ENCODE peak calls at places on chromosomes 13 and 19, in six cellular contexts. Q is right lobe of liver, B is RWPE1, O is hepatocyte, N is Panc1, C is upper lobe of right lung. U is an unnamed sample.

GRCh38 chr19:15276620-15277019 is 44.4 kb upstream of the EPHX3 start:
- DNase-seq in Q (no peak), B (peak; percentile 88), O (no peak), N (no peak), C (no peak), U (no peak)

GRCh38 chr19:4369888-4370260 is 26.5 kb downstream of the MPND start:
- DNase-seq in Q (no peak), B (peak; percentile 43), O (no peak), N (no peak), C (peak; percentile 83), U (peak; percentile 72)

GRCh38 chr13:108306768-108307332 is 37.3 kb downstream of the TNFSF13B start:
- DNase-seq in Q (no peak), B (no peak), O (no peak), N (no peak), C (no peak), U (no peak)

GRCh38 chr19:17888260-17888659 is 16.5 kb downstream of the SLC5A5 start:
- DNase-seq in Q (no peak), B (no peak), O (no peak), N (no peak), C (no peak), U (no peak)

GRCh38 chr19:1292419-1293151 is 6.9 kb downstream of the EFNA2 start:
- DNase-seq in Q (no peak), B (no peak), O (no peak), N (no peak), C (no peak), U (no peak)

GRCh38 chr19:31054430-31054829 is 294.8 kb downstream of the TSHZ3 start:
- DNase-seq in Q (no peak), B (peak; percentile 19), O (peak; percentile 44), N (peak; percentile 17), C (no peak), U (no peak)

GRCh38 chr19:8609210-8610040 is 1.1 kb downstream of the ADAMTS10 start:
- DNase-seq in Q (peak; percentile 62), B (no peak), O (peak; percentile 78), N (no peak), C (peak; percentile 73), U (no peak)

GRCh38 chr19:45995715-45996385 is 583 bp downstream of the CCDC61 start:
- DNase-seq in Q (no peak), B (no peak), O (no peak), N (no peak), C (no peak), U (no peak)

GRCh38 chr19:2226840-2227360 is 9.2 kb downstream of the PLEKHJ1 start:
- DNase-seq in Q (no peak), B (no peak), O (no peak), N (no peak), C (no peak), U (no peak)

GRCh38 chr13:43991773-43992201 is 112.1 kb downstream of the LACC1 start:
- DNase-seq in Q (no peak), B (peak; percentile 29), O (no peak), N (no peak), C (no peak), U (no peak)

GRCh38 chr19:4403005-4403761 is 743 bp downstream of the CHAF1A start:
- DNase-seq in Q (no peak), B (no peak), O (no peak), N (no peak), C (no peak), U (no peak)

GRCh38 chr13:76522083-76522755 is 364.0 kb downstream of the KCTD12 start:
- DNase-seq in Q (no peak), B (peak; percentile 36), O (peak; percentile 32), N (no peak), C (no peak), U (no peak)

GRCh38 chr19:3250675-3251074 is 26.2 kb downstream of the CELF5 start:
- DNase-seq in Q (no peak), B (peak; percentile 35), O (no peak), N (no peak), C (no peak), U (no peak)

GRCh38 chr19:49894879-49895565 is 1.7 kb downstream of the IL4I1 start:
- DNase-seq in Q (no peak), B (no peak), O (no peak), N (no peak), C (no peak), U (no peak)

GRCh38 chr13:113151745-113152707 is 6.4 kb upstream of the PROZ start:
- DNase-seq in Q (no peak), B (no peak), O (peak; percentile 61), N (no peak), C (no peak), U (no peak)

GRCh38 chr19:19081642-19082151 is 17.9 kb downstream of the SLC25A42 start:
- DNase-seq in Q (no peak), B (no peak), O (no peak), N (no peak), C (no peak), U (no peak)

GRCh38 chr19:40519352-40520322 is 52.8 kb downstream of the SPTBN4 start:
- DNase-seq in Q (no peak), B (no peak), O (peak; percentile 49), N (no peak), C (peak; percentile 76), U (no peak)

GRCh38 chr19:34173145-34173956 is 1.0 kb downstream of the LSM14A start:
- DNase-seq in Q (peak; percentile 56), B (peak; percentile 62), O (peak; percentile 64), N (no peak), C (no peak), U (no peak)

GRCh38 chr13:96431044-96431581 is 341.2 kb downstream of the HS6ST3 start:
- DNase-seq in Q (no peak), B (no peak), O (no peak), N (no peak), C (no peak), U (no peak)

GRCh38 chr19:46383171-46383815 is 30.1 kb downstream of the CCDC8 start:
- DNase-seq in Q (peak; percentile 13), B (no peak), O (no peak), N (no peak), C (peak; percentile 16), U (no peak)

GRCh38 chr19:49614096-49614857 is 23.3 kb downstream of the PRR12 start:
- DNase-seq in Q (no peak), B (peak; percentile 38), O (no peak), N (peak; percentile 52), C (no peak), U (no peak)

GRCh38 chr19:3674784-3675183 is 25.5 kb downstream of the PIP5K1C start:
- DNase-seq in Q (no peak), B (no peak), O (no peak), N (no peak), C (no peak), U (no peak)

GRCh38 chr13:52025475-52026245 is 1.2 kb downstream of the UTP14C start:
- DNase-seq in Q (no peak), B (no peak), O (no peak), N (no peak), C (no peak), U (no peak)
- H3K27ac ChIP-seq in Q (peak overlapping the region; percentile 18), B (no peak overlapping the region), O (peak overlapping the region; percentile 5), N (no peak overlapping the region), C (no peak overlapping the region), U (no peak overlapping the region)

DNA sequence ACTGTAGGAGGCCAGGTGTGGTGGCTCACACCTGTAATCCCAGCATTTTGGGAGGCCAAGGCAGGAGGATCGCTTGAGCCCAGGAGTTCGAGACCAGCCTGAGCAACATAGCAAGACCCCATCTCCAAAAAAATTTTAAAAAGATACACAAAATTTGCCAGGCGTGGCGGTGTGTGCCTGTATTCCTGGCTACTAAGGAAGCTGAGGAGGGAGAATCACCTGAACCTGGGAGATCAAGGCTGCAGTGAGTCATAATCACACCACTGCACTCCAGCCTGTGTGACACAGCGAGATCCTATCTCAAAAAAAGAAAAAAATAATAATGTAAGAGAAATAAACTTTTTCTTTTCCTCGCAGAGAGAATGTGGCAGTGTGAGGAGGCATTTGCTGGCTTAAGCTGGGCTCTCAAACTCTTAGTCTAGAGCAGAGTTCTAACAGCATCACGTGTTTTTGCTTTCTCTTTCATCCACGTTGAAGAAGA is 21.1 kb downstream of the FAM187B start:
- DNase-seq in Q (no peak), B (no peak), O (no peak), N (no peak), C (no peak), U (no peak)
- H3K27ac ChIP-seq in Q (no peak overlapping the region), B (no peak overlapping the region), O (no peak overlapping the region), N (no peak overlapping the region), C (no peak overlapping the region), U (no peak overlapping the region)

DNA sequence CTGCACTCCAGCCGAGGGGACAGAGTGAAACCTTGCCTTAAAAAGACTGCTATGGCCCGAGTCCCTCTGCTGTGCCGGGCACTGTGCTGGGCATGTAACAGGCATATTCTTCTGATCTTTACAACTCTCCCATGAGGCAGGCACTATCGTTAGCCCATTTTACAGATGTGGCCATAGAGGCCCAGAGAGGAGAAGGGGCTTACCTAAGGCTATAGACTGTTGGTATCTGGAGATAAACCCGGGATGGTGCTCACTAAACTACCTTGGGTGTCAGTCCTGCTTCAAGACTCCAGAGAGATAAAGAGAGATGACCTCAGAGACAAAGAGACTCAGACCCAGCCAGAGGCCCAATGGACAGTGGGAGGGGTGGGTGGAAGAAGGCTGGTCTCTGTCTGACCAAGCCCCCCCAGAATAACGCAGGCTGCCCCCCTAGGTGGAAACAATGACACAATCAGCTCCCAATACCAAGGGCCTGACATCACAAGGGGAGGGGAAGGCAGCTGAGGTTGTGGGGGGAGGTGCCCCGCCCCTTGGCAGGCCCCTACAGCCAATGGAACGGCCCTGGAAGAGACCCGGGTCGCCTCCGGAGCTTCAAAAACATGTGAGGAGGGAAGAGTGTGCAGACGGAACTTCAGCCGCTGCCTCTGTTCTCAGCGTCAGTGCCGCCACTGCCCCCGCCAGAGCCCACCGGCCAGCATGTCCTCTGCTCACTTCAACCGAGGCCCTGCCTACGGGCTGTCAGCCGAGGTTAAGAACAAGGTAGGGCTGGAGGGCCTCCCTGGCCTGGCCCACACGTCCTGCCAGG is at the start of gene CNN1:
- DNase-seq in Q (no peak), B (no peak), O (peak; percentile 80), N (no peak), C (no peak), U (no peak)
- H3K27ac ChIP-seq in Q (no peak within 1 kb of the TSS), B (no peak within 1 kb of the TSS), O (peak within 1 kb of the TSS; percentile 74), N (no peak within 1 kb of the TSS), C (no peak within 1 kb of the TSS), U (no peak within 1 kb of the TSS)

GRCh38 chr13:45209229-45209628 is 8.4 kb upstream of the KCTD4 start:
- DNase-seq in Q (no peak), B (no peak), O (no peak), N (no peak), C (no peak), U (no peak)

GRCh38 chr13:45205124-45205523 is 4.3 kb upstream of the KCTD4 start:
- DNase-seq in Q (no peak), B (no peak), O (no peak), N (no peak), C (no peak), U (no peak)

GRCh38 chr13:45208132-45208531 is 7.3 kb upstream of the KCTD4 start:
- DNase-seq in Q (no peak), B (no peak), O (no peak), N (no peak), C (no peak), U (no peak)

GRCh38 chr13:45206340-45206739 is 5.5 kb upstream of the KCTD4 start:
- DNase-seq in Q (no peak), B (peak; percentile 78), O (peak; percentile 45), N (peak; percentile 78), C (no peak), U (no peak)

GRCh38 chr13:45207319-45207718 is 6.5 kb upstream of the KCTD4 start:
- DNase-seq in Q (no peak), B (no peak), O (no peak), N (no peak), C (no peak), U (no peak)
- H3K27ac ChIP-seq in Q (peak overlapping the region; percentile 59), B (peak overlapping the region; percentile 97), O (peak overlapping the region; percentile 72), N (no peak overlapping the region), C (no peak overlapping the region), U (peak overlapping the region; percentile 31)